ENCODE peak calls at places on chromosomes 5 and 9, in four cellular contexts. R, B, X and W are unnamed samples.

GRCh38 chr5:179585903-179586511 is 35.7 kb downstream of the RUFY1 start:
- DNase-seq in R (no peak), B (no peak), X (no peak), W (no peak)

GRCh38 chr9:2919347-2919746 is 75.5 kb upstream of the PUM3 start:
- DNase-seq in R (no peak), B (no peak), X (no peak), W (no peak)

GRCh38 chr9:113631093-113631765 is 167.7 kb downstream of the RGS3 start:
- DNase-seq in R (no peak), B (no peak), X (no peak), W (no peak)

GRCh38 chr5:35367534-35367933 is 137.2 kb upstream of the PRLR start:
- DNase-seq in R (no peak), B (no peak), X (no peak), W (no peak)

GRCh38 chr5:137264041-137264440 is 235.1 kb downstream of the SPOCK1 start:
- DNase-seq in R (no peak), B (no peak), X (no peak), W (no peak)

GRCh38 chr5:139384591-139385051 is 1.5 kb upstream of the SLC23A1 start:
- DNase-seq in R (no peak), B (no peak), X (no peak), W (no peak)

GRCh38 chr5:159878988-159879471 is 37.3 kb upstream of the ADRA1B start:
- DNase-seq in R (peak), B (no peak), X (peak), W (peak)

GRCh38 chr5:157107508-157107907 is 1.3 kb downstream of the HAVCR2 start:
- DNase-seq in R (no peak), B (no peak), X (no peak), W (no peak)

GRCh38 chr9:71115448-71115975 is 5.9 kb downstream of the TRPM3 start:
- DNase-seq in R (no peak), B (no peak), X (no peak), W (no peak)

GRCh38 chr9:28363180-28363579 is 789.9 kb upstream of the C9orf72 start:
- DNase-seq in R (no peak), B (no peak), X (no peak), W (no peak)

GRCh38 chr5:120413706-120414105 is 50.4 kb upstream of the PRR16 start:
- DNase-seq in R (no peak), B (no peak), X (no peak), W (no peak)

GRCh38 chr5:440413-441180 is 2.4 kb upstream of the EXOC3 start:
- DNase-seq in R (no peak), B (no peak), X (no peak), W (no peak)

GRCh38 chr9:128008171-128008570 is 27.4 kb upstream of the EEIG1 start:
- DNase-seq in R (no peak), B (no peak), X (no peak), W (no peak)

GRCh38 chr5:100840769-100841168 is 62.3 kb downstream of the ST8SIA4 start:
- DNase-seq in R (no peak), B (no peak), X (no peak), W (no peak)

GRCh38 chr5:67366256-67366655 is 169.7 kb upstream of the CD180 start:
- DNase-seq in R (no peak), B (no peak), X (no peak), W (no peak)

GRCh38 chr5:178535299-178536175 is 54.7 kb downstream of the COL23A1 start:
- DNase-seq in R (no peak), B (no peak), X (peak), W (no peak)

GRCh38 chr5:7388553-7388952 is 7.4 kb upstream of the ADCY2 start:
- DNase-seq in R (no peak), B (no peak), X (no peak), W (no peak)

GRCh38 chr9:83906144-83906543 is 15.1 kb downstream of the KIF27 start:
- DNase-seq in R (no peak), B (no peak), X (no peak), W (no peak)

GRCh38 chr5:126370796-126371718 is 52.2 kb upstream of the GRAMD2B start:
- DNase-seq in R (peak), B (no peak), X (no peak), W (no peak)

GRCh38 chr9:92299116-92299515 is 5.6 kb upstream of the IARS1 start:
- DNase-seq in R (no peak), B (peak), X (no peak), W (no peak)

GRCh38 chr9:38018230-38018963 is 50.6 kb downstream of the SHB start:
- DNase-seq in R (peak), B (no peak), X (no peak), W (no peak)

GRCh38 chr5:170632985-170633234 is 129.1 kb downstream of the KCNIP1 start:
- DNase-seq in R (no peak), B (no peak), X (peak), W (no peak)

GRCh38 chr5:105554613-105555169 is 1992.1 kb upstream of the NUDT12 start:
- DNase-seq in R (no peak), B (no peak), X (peak), W (no peak)

GRCh38 chr5:108148715-108149139 is 233.2 kb downstream of the FBXL17 start:
- DNase-seq in R (peak), B (no peak), X (no peak), W (peak)

GRCh38 chr5:94159144-94159543 is 417.7 kb upstream of the POU5F2 start:
- DNase-seq in R (no peak), B (no peak), X (no peak), W (no peak)

GRCh38 chr9:13603916-13604315 is 324.4 kb upstream of the MPDZ start:
- DNase-seq in R (no peak), B (no peak), X (no peak), W (no peak)

GRCh38 chr9:385818-386398 is 171.2 kb downstream of the DOCK8 start:
- DNase-seq in R (peak), B (no peak), X (peak), W (peak)

GRCh38 chr5:8993031-8993430 is 552.8 kb downstream of the SEMA5A start:
- DNase-seq in R (no peak), B (no peak), X (no peak), W (no peak)

GRCh38 chr5:61600945-61601491 is 269.0 kb downstream of the ZSWIM6 start:
- DNase-seq in R (no peak), B (no peak), X (no peak), W (no peak)

DNA sequence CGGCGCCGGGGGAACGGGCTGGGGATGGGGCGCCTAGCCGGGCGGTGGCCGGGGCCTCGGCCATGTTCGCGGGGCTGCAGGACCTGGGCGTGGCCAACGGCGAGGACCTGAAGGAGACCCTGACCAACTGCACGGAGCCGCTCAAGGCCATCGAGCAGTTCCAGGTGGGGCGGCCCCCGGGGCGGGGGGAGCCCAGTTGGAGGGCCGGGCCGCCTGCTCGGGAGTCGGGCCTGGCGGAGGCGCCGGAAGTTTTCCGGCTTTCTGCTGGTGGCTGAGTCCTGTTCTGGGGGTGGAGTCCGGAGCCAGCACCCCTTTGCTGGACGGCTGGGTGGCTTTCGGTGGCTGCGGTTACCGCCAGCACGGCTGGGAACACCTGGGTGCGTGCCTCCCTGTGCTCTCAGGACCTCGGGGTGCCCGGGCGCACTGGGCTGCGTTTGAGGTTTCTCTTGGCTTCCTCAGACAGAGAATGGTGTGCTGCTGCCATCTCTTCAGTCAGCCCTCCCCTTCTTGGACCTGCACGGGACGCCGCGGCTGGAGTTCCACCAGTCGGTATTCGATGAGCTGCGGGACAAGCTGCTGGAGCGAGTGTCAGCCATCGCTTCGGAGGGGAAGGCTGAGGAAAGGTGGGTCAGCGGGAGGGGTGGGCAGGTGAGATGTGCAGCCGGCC is 454 bp downstream of the NELFB start:
- DNase-seq in R (peak), B (no peak), X (no peak), W (peak)
- TF ChIP-seq FOXK2 in R (no peak), B (no peak), X (no peak), W (no peak)

DNA sequence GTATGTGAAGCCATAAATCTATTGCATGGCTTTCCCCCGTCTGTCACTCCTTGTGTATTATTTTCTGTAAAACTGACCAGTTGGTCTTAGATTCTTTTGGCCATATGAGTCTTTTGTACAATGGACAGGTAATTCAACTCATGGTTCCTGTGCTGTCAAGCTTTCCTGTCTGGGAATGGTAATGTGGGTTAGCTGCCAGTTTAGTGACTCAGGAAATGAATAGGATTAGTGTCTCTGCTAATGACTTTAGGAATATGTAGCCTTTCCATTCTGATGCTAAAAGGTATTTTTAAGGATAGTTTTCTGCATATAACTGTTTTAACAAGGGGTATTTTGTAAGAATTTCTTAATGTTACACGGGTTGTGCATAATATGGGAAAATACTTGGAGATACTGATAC is 182.7 kb downstream of the PBX3 start:
- DNase-seq in R (no peak), B (no peak), X (no peak), W (no peak)
- TF ChIP-seq FOXK2 in R (no peak), B (no peak), X (no peak), W (no peak)

GRCh38 chr5:176776141-176776865 is 34.1 kb upstream of the UNC5A start:
- DNase-seq in R (no peak), B (no peak), X (no peak), W (no peak)
- TF ChIP-seq FOXK2 in R (no peak), B (no peak), X (no peak), W (no peak)

DNA sequence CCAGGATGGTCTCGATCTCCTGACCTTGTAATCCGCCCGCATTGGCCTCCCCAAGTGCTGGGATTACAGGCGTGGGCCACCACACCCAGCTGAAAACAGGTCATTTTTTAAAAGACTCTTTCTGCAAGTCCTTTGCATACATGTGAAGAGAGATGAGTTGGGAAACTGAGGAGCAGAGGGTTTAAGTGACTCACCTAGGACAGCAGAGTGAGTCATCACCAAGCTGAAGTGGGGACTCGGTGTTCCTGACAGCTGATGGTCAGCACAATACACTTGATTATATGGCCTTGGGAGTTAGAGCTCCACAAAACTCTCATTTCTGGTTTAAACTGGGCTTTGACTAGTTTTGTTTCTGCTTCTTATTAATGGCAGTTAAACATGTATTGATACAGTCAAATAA is 38.1 kb upstream of the SSBP2 start:
- DNase-seq in R (no peak), B (no peak), X (peak), W (no peak)
- TF ChIP-seq FOXK2 in R (no peak), B (no peak), X (no peak), W (no peak)

DNA sequence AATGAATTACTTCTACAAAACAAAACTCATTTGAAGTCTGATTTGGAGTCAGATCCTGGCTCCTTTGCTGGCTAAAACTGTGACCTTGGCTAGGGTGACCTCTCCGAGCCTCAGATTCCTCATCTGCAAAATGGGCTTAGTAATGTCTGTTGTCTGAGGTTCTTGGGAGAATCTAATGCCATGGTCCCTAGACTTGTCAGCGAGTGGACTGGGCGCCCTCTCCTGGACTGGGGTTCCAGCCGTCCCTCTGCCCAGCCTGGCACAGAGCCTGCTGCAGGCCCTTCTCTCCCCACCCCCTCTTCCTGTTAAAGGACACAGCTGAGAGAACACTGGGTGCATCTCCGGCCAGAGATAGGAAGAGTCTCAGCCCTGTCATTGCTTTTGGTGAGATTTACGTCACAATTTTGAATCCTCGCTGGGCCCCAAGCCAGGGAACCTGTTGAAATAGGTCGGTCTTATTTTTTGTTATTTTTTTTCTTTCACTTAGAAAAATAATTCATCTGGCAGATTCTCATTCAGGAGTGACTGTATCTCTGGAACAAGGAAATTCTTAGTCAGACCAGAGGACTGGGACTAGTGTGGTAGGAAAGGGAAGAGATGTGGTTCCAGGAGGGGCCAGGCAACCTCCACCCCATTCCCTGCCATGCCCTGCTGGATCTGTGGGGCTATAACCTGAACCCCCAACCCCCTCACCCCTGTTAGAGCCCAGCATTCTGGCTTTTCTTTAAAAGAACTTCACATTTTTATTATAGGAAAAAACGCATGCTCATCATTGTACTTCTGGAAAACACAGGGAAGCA is 48.2 kb upstream of the RPL26L1 start:
- DNase-seq in R (peak), B (peak), X (no peak), W (no peak)
- TF ChIP-seq FOXK2 in R (no peak), B (no peak), X (no peak), W (no peak)

GRCh38 chr5:177036921-177037320 is 14.4 kb downstream of the ZNF346 start:
- DNase-seq in R (no peak), B (no peak), X (no peak), W (no peak)

GRCh38 chr5:177041936-177042335 is 19.4 kb downstream of the ZNF346 start:
- DNase-seq in R (no peak), B (no peak), X (no peak), W (no peak)

GRCh38 chr5:177043114-177043513 is 20.6 kb downstream of the ZNF346 start:
- DNase-seq in R (no peak), B (no peak), X (no peak), W (no peak)

GRCh38 chr5:177043958-177044357 is 21.5 kb downstream of the ZNF346 start:
- DNase-seq in R (no peak), B (no peak), X (no peak), W (no peak)

GRCh38 chr5:177040814-177041410 is 18.4 kb downstream of the ZNF346 start:
- DNase-seq in R (no peak), B (no peak), X (no peak), W (no peak)
- TF ChIP-seq FOXK2 in R (no peak), B (no peak), X (no peak), W (no peak)

DNA sequence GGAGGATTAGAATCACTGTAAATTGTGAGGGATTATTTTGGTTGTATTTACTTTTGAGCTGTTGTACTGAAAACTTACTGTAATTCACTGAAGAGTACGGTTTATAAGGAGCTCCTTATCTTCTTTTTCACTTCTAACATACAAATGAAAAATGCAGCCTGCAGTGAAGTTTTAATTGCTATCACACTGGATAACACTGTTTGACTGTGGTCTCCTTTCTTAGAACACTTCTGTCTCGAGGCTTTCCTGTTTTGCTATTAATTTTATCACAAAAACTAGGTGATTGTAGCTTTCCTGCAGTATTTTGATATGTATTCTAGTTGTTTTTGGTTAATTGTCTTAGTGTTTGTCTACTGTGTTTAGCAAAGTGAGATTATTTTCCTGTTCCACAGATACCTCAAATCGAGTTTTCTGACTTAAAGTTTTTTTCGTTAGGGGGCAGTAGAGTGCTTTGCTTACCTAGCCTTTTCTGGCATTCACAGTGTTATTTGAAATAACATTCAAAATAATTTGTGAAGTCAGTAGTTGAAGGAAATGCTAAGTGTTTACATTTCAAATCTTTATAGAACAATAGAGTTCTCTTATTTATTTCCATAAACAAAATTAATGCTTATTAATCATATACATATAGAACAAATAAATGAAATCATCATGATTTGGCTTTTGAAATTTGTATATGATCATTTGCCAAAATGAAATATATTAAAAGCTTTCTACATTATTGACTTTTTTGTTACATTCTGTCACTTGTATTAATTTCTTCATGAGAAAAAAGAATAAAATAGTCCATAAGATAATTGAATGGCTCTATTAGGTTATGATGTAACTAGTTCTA is 52.9 kb downstream of the COMMD10 start:
- DNase-seq in R (peak), B (peak), X (peak), W (peak)
- TF ChIP-seq FOXK2 in R (no peak), B (no peak), X (no peak), W (no peak)